ENCODE peak calls at places on chromosome 13, in seven cellular contexts. K, L, R, S, V, X and U are unnamed samples.

GRCh38 chr13:50810998-50811397 is 32.5 kb downstream of the DLEU7 start:
- DNase-seq in K (no peak), L (no peak), R (no peak), S (no peak), V (no peak), X (no peak), U (no peak)

GRCh38 chr13:77872995-77873394 is 45.6 kb downstream of the EDNRB start:
- DNase-seq in K (no peak), L (no peak), R (no peak), S (no peak), V (no peak), X (no peak), U (no peak)

GRCh38 chr13:109610517-109610916 is 175.9 kb downstream of the IRS2 start:
- DNase-seq in K (no peak), L (peak), R (peak), S (no peak), V (peak), X (no peak), U (peak)

GRCh38 chr13:94224670-94225069 is 254.8 kb downstream of the DCT start:
- DNase-seq in K (no peak), L (no peak), R (no peak), S (no peak), V (no peak), X (no peak), U (no peak)

GRCh38 chr13:26280295-26280694 is 26.4 kb downstream of the CDK8 start:
- DNase-seq in K (no peak), L (no peak), R (no peak), S (no peak), V (no peak), X (peak), U (no peak)

GRCh38 chr13:94480672-94481145 is 1.2 kb upstream of the DCT start:
- DNase-seq in K (no peak), L (peak), R (peak), S (no peak), V (no peak), X (peak), U (no peak)

GRCh38 chr13:96994030-96994848 is at the start of gene OXGR1:
- DNase-seq in K (peak), L (no peak), R (no peak), S (no peak), V (no peak), X (no peak), U (no peak)

GRCh38 chr13:97028441-97029299 is 34.4 kb upstream of the OXGR1 start:
- DNase-seq in K (peak), L (no peak), R (peak), S (no peak), V (no peak), X (peak), U (no peak)

GRCh38 chr13:23268441-23268840 is 87.7 kb downstream of the SGCG start:
- DNase-seq in K (no peak), L (no peak), R (no peak), S (no peak), V (no peak), X (no peak), U (no peak)

GRCh38 chr13:30829145-30829544 is 76.9 kb upstream of the MEDAG start:
- DNase-seq in K (no peak), L (no peak), R (no peak), S (no peak), V (no peak), X (peak), U (no peak)

GRCh38 chr13:79258489-79258888 is 147.6 kb downstream of the RBM26 start:
- DNase-seq in K (no peak), L (no peak), R (no peak), S (no peak), V (no peak), X (no peak), U (no peak)

GRCh38 chr13:38967446-38967845 is 23.2 kb downstream of the STOML3 start:
- DNase-seq in K (no peak), L (no peak), R (no peak), S (no peak), V (no peak), X (no peak), U (no peak)

GRCh38 chr13:25881136-25881926 is 170.5 kb downstream of the SHISA2 start:
- DNase-seq in K (no peak), L (no peak), R (no peak), S (no peak), V (no peak), X (peak), U (no peak)

GRCh38 chr13:99981115-99982020 is at the start of gene ZIC2:
- DNase-seq in K (no peak), L (no peak), R (no peak), S (no peak), V (no peak), X (peak), U (peak)

GRCh38 chr13:91313103-91313502 is 34.4 kb upstream of the MIR17HG start:
- DNase-seq in K (no peak), L (no peak), R (no peak), S (no peak), V (peak), X (peak), U (no peak)

GRCh38 chr13:32257649-32258048 is 57.5 kb downstream of the ZAR1L start:
- DNase-seq in K (no peak), L (no peak), R (no peak), S (no peak), V (no peak), X (no peak), U (no peak)

GRCh38 chr13:27355894-27356293 is 68.5 kb upstream of the GTF3A start:
- DNase-seq in K (no peak), L (no peak), R (no peak), S (no peak), V (no peak), X (no peak), U (no peak)